ENCODE peak calls at places on chromosomes 11 and 22, in four cellular contexts. M is left ventricle myocardium inferior; V is fibroblast of lung; X is CD8-positive, alpha-beta memory T cell. F is an unnamed sample.
A peak's percentile ranks its signal among the peaks of the same experiment; 100 is the strongest.

GRCh38 chr22:44723801-44724200 is 21.8 kb downstream of the PRR5 start:
- DNase-seq in M (no peak), V (peak; percentile 20), X (no peak), F (no peak)

GRCh38 chr11:128910583-128910982 is 19.4 kb downstream of the KCNJ5 start:
- DNase-seq in X (no peak), M (no peak), V (peak; percentile 49), F (peak; percentile 18)

GRCh38 chr11:12287009-12287373 is 90.4 kb upstream of the PARVA start:
- DNase-seq in V (peak; percentile 98), M (no peak), X (no peak), F (peak; percentile 92)

GRCh38 chr11:225734-226453 is 10.2 kb downstream of the SIRT3 start:
- DNase-seq in V (peak; percentile 52), X (no peak), M (no peak), F (no peak)

GRCh38 chr11:19117760-19118097 is 761 bp downstream of the ZDHHC13 start:
- DNase-seq in V (no peak), M (no peak), X (no peak), F (no peak)

GRCh38 chr11:47464479-47464878 is 15.5 kb upstream of the RAPSN start:
- DNase-seq in V (peak; percentile 57), M (no peak), X (no peak), F (no peak)

GRCh38 chr11:75330279-75330678 is 21.2 kb downstream of the ARRB1 start:
- DNase-seq in X (no peak), M (no peak), V (no peak), F (peak; percentile 63)

GRCh38 chr11:121465709-121466062 is 12.9 kb upstream of the SORL1-AS1 start:
- DNase-seq in M (no peak), X (no peak), V (no peak), F (no peak)

GRCh38 chr11:48078661-48079060 is 98.3 kb downstream of the PTPRJ start:
- DNase-seq in V (peak; percentile 34), X (no peak), M (no peak), F (no peak)

GRCh38 chr11:62337682-62338181 is 484 bp downstream of the ASRGL1 start:
- DNase-seq in X (no peak), M (peak; percentile 20), V (peak; percentile 7), F (no peak)

GRCh38 chr11:20026629-20027545 is 133.4 kb downstream of the DBX1 start:
- DNase-seq in M (no peak), X (no peak), V (no peak), F (no peak)

GRCh38 chr22:32323513-32324164 is 34.0 kb upstream of the RFPL3 start:
- DNase-seq in X (no peak), V (no peak), M (no peak), F (no peak)

GRCh38 chr11:115787302-115787701 is 283.1 kb upstream of the CADM1 start:
- DNase-seq in X (no peak), M (no peak), V (no peak), F (no peak)

GRCh38 chr11:105618343-105618955 is 8.6 kb downstream of the GRIA4 start:
- DNase-seq in M (no peak), V (no peak), X (no peak), F (no peak)

GRCh38 chr22:46297151-46297819 is 615 bp downstream of the GTSE1 start:
- DNase-seq in M (peak; percentile 26), X (no peak), V (peak; percentile 50), F (no peak)

GRCh38 chr11:130726234-130726559 is 190.1 kb downstream of the SNX19 start:
- DNase-seq in M (no peak), V (peak; percentile 87), X (no peak), F (no peak)

GRCh38 chr11:121523581-121524232 is 70.9 kb upstream of the SORL1-AS1 start:
- DNase-seq in M (no peak), V (no peak), X (no peak), F (no peak)

GRCh38 chr11:70176940-70177689 is 26.0 kb upstream of the FADD start:
- DNase-seq in X (peak; percentile 44), V (no peak), M (no peak), F (no peak)

GRCh38 chr22:37559901-37560681 is at the start of gene CDC42EP1:
- DNase-seq in M (peak; percentile 65), X (no peak), V (peak; percentile 59), F (no peak)

GRCh38 chr11:63869171-63869591 is 30.3 kb downstream of the MARK2 start:
- DNase-seq in M (no peak), V (no peak), X (no peak), F (no peak)

GRCh38 chr22:17368727-17369552 is at the start of gene CECR2:
- DNase-seq in M (peak; percentile 59), X (no peak), V (peak; percentile 10), F (no peak)

GRCh38 chr22:17366830-17367229 is 2.4 kb upstream of the CECR2 start:
- DNase-seq in V (no peak), M (peak; percentile 61), X (no peak), F (no peak)

GRCh38 chr22:17366329-17366728 is 2.9 kb upstream of the CECR2 start:
- DNase-seq in V (no peak), M (no peak), X (no peak), F (no peak)

GRCh38 chr22:17369553-17370035 is 334 bp downstream of the CECR2 start:
- DNase-seq in V (no peak), M (peak; percentile 38), X (no peak), F (no peak)

DNA sequence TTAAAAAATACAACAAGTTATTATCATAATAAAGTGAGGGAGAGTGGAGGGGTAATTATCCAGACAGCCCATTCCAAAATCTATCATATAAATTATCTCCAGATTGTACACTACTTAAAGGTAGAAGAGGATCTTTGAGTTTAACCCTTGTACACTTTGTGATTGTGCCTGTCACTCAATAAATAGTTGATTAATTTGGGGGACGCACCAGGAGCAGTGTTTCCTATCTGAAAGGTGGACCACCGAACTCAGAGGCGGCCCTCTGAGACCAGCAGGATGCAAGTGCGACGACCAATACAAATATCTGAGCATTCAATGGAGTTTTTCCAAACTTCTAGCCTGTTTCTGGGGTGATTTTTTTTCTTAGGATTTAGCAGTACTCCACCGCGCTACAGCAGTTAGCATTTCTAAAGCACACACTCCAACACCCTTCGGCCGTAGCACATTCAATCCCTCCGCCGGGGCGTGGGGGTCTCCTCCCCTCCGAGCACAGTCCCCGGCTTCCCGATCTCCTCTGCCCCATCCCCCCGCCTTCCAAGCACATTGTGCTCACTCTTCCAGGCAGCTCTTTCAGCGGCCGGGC is 1.0 kb upstream of the CECR2 start:
- DNase-seq in M (no peak), V (no peak), X (no peak), F (no peak)
- H3K4me3 ChIP-seq in M (peak overlapping the region; percentile 76), V (no peak overlapping the region), X (peak overlapping the region; percentile 37), F (no peak overlapping the region)

GRCh38 chr22:36329217-36330078 is 58.3 kb downstream of the MYH9 start:
- DNase-seq in V (peak; percentile 99), X (peak; percentile 71), M (peak; percentile 57), F (peak; percentile 94)
- H3K4me3 ChIP-seq in V (no peak overlapping the region), X (peak overlapping the region; percentile 50), M (peak overlapping the region; percentile 34), F (peak overlapping the region; percentile 10)

DNA sequence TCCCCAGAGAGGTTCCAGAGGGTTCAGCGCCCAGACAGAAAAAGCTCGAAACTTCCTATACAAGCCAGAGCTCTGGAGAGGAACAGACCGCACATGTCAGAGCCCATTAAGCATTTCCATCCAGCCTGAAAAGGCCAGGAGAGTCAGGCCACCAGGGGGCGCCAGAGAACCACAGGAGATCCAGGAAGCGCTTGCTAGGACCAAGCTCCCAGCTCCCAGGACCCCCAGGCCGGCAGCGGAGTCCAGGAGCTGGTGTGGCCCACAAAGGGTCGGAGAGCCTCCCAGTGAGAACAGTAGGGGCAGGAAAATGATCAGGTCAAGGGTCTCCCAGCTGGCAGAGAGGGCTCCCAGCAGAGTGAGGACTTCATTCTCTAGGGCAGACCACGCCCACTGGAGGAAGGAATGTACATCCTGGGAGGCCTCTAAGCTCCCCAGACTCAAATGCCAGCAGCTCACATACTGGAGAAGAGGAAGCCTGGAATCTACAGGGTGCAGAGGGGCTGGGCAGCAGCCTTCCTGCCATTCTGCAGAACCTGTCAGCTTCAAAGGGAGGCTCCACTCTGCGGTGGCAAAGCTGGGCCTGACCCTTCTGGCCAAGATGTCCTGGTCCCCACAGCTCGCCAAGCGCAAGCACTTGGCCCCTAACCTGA is 2.1 kb upstream of the MEI1 start:
- DNase-seq in X (peak; percentile 94), V (peak; percentile 76), M (peak; percentile 93), F (peak; percentile 72)
- H3K4me3 ChIP-seq in X (peak overlapping the region; percentile 30), V (no peak overlapping the region), M (peak overlapping the region; percentile 54), F (peak overlapping the region; percentile 10)

GRCh38 chr11:78907636-78908035 is 333.0 kb upstream of the NARS2 start:
- DNase-seq in M (no peak), X (no peak), V (peak; percentile 9), F (no peak)

GRCh38 chr11:78914503-78914902 is 339.8 kb upstream of the NARS2 start:
- DNase-seq in X (no peak), M (no peak), V (no peak), F (no peak)

GRCh38 chr11:78909386-78909785 is 334.7 kb upstream of the NARS2 start:
- DNase-seq in V (no peak), X (no peak), M (no peak), F (no peak)

GRCh38 chr11:78912778-78913177 is 338.1 kb upstream of the NARS2 start:
- DNase-seq in M (no peak), X (no peak), V (no peak), F (no peak)

DNA sequence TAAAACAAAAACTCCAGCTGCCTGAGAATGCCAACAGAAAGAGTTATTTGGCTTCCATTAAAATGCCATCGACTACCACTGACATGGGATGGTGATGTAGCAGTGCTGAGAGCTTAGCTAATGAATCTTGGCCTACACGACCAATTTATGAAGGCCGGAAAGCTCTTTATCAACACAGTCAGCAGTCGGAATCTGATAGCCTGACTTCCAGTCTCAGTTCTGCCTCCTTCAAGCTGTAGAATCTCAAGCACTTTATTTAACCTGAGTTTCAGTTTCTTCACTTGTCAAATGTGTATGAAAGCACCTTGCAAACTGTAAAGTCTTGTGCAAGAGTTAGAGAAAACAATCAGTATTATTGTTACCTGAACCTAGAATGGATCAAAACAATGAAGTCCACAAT is 335.7 kb upstream of the NARS2 start:
- DNase-seq in X (no peak), M (no peak), V (no peak), F (no peak)
- H3K4me3 ChIP-seq in X (no peak overlapping the region), M (no peak overlapping the region), V (no peak overlapping the region), F (no peak overlapping the region)

GRCh38 chr22:49372111-49372529 is 455.6 kb downstream of the BRD1 start:
- DNase-seq in V (no peak), X (no peak), M (no peak), F (no peak)
- H3K4me3 ChIP-seq in V (no peak overlapping the region), X (no peak overlapping the region), M (no peak overlapping the region), F (no peak overlapping the region)

F was measured in AG04450.